ENCODE peak calls at places on chromosomes 12 and 14, in five cellular contexts. One of them, this sample, is unnamed.

GRCh38 chr14:55689971-55690871 is 110.2 kb downstream of the KTN1 start:
- DNase-seq in neuronal stem cell: no peak
- DNase-seq in IMR-90: no peak
- DNase-seq in H1: no peak
- DNase-seq in mesenchymal stem cell: no peak
- DNase-seq in this sample: no peak

GRCh38 chr14:35368993-35369392 is 35.6 kb downstream of the NFKBIA start:
- DNase-seq in neuronal stem cell: no peak
- DNase-seq in IMR-90: no peak
- DNase-seq in H1: no peak
- DNase-seq in mesenchymal stem cell: no peak
- DNase-seq in this sample: no peak

GRCh38 chr14:103393687-103394626 is 8.7 kb downstream of the MARK3 start:
- DNase-seq in neuronal stem cell: no peak
- DNase-seq in IMR-90: peak
- DNase-seq in H1: no peak
- DNase-seq in mesenchymal stem cell: peak
- DNase-seq in this sample: peak

GRCh38 chr12:124532331-124532750 is 35.1 kb downstream of the NCOR2 start:
- DNase-seq in neuronal stem cell: no peak
- DNase-seq in IMR-90: no peak
- DNase-seq in H1: no peak
- DNase-seq in mesenchymal stem cell: peak
- DNase-seq in this sample: no peak

GRCh38 chr12:76799362-76799761 is 35.4 kb downstream of the ZDHHC17 start:
- DNase-seq in neuronal stem cell: no peak
- DNase-seq in IMR-90: no peak
- DNase-seq in H1: no peak
- DNase-seq in mesenchymal stem cell: no peak
- DNase-seq in this sample: no peak

GRCh38 chr12:67474934-67475620 is 173.5 kb upstream of the DYRK2 start:
- DNase-seq in neuronal stem cell: no peak
- DNase-seq in IMR-90: no peak
- DNase-seq in H1: no peak
- DNase-seq in mesenchymal stem cell: no peak
- DNase-seq in this sample: no peak

GRCh38 chr12:79414252-79414651 is 276.5 kb downstream of the PAWR start:
- DNase-seq in neuronal stem cell: no peak
- DNase-seq in IMR-90: no peak
- DNase-seq in H1: no peak
- DNase-seq in mesenchymal stem cell: no peak
- DNase-seq in this sample: peak

GRCh38 chr12:100904270-100904669 is 109.7 kb downstream of the ANO4 start:
- DNase-seq in neuronal stem cell: no peak
- DNase-seq in IMR-90: peak
- DNase-seq in H1: no peak
- DNase-seq in mesenchymal stem cell: peak
- DNase-seq in this sample: peak

GRCh38 chr14:51869426-51870113 is 9.2 kb downstream of the GNG2 start:
- DNase-seq in neuronal stem cell: no peak
- DNase-seq in IMR-90: no peak
- DNase-seq in H1: no peak
- DNase-seq in mesenchymal stem cell: peak
- DNase-seq in this sample: no peak

GRCh38 chr12:632102-632696 is 31.0 kb downstream of the NINJ2 start:
- DNase-seq in neuronal stem cell: peak
- DNase-seq in IMR-90: peak
- DNase-seq in H1: no peak
- DNase-seq in mesenchymal stem cell: peak
- DNase-seq in this sample: peak

GRCh38 chr14:49052516-49052915 is 533.7 kb downstream of the RPS29 start:
- DNase-seq in neuronal stem cell: no peak
- DNase-seq in IMR-90: peak
- DNase-seq in H1: no peak
- DNase-seq in mesenchymal stem cell: peak
- DNase-seq in this sample: no peak

GRCh38 chr14:50762931-50763300 is 68.0 kb downstream of the NIN start:
- DNase-seq in neuronal stem cell: no peak
- DNase-seq in IMR-90: no peak
- DNase-seq in H1: no peak
- DNase-seq in mesenchymal stem cell: no peak
- DNase-seq in this sample: no peak
- H4K8ac ChIP-seq in neuronal stem cell: no peak
- H4K8ac ChIP-seq in IMR-90: no peak
- H4K8ac ChIP-seq in H1: no peak
- H4K8ac ChIP-seq in mesenchymal stem cell: no peak
- H4K8ac ChIP-seq in this sample: no peak

GRCh38 chr12:131035268-131035681 is 81.6 kb downstream of the ADGRD1 start:
- DNase-seq in neuronal stem cell: no peak
- DNase-seq in IMR-90: no peak
- DNase-seq in H1: no peak
- DNase-seq in mesenchymal stem cell: no peak
- DNase-seq in this sample: no peak

GRCh38 chr12:131033886-131034482 is 80.3 kb downstream of the ADGRD1 start:
- DNase-seq in neuronal stem cell: no peak
- DNase-seq in IMR-90: no peak
- DNase-seq in H1: no peak
- DNase-seq in mesenchymal stem cell: no peak
- DNase-seq in this sample: no peak

GRCh38 chr12:131034631-131035267 is 81.0 kb downstream of the ADGRD1 start:
- DNase-seq in neuronal stem cell: no peak
- DNase-seq in IMR-90: no peak
- DNase-seq in H1: no peak
- DNase-seq in mesenchymal stem cell: no peak
- DNase-seq in this sample: no peak

GRCh38 chr12:131030472-131031328 is 77.0 kb downstream of the ADGRD1 start:
- DNase-seq in neuronal stem cell: peak
- DNase-seq in IMR-90: no peak
- DNase-seq in H1: no peak
- DNase-seq in mesenchymal stem cell: no peak
- DNase-seq in this sample: no peak

DNA sequence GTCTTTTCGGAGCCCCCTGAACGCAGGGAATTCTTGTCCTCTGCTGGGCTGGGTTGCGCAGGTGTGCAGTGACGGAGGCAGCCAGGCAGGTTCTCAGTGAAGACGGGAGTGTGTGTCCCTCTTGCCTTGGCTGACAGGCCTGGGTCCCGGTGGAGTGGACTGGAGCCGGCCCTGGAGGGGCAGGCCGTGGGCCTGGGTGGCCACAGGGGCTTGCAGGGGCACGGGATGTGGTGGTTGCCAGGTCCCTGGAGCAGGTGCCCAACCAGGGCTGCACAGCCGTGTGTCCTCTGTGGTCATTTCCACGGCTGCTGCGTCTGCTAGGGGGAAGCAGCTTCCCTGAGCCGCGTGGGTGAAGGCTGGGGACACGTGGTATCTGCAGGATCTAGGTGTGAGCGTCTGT is 79.8 kb downstream of the ADGRD1 start:
- DNase-seq in neuronal stem cell: no peak
- DNase-seq in IMR-90: no peak
- DNase-seq in H1: no peak
- DNase-seq in mesenchymal stem cell: no peak
- DNase-seq in this sample: no peak
- H3K4me3 ChIP-seq in neuronal stem cell: no peak
- H3K4me3 ChIP-seq in IMR-90: no peak
- H3K4me3 ChIP-seq in H1: no peak
- H3K4me3 ChIP-seq in mesenchymal stem cell: no peak
- H3K4me3 ChIP-seq in this sample: no peak

GRCh38 chr14:69354383-69355154 is 43.5 kb downstream of the ERH start:
- DNase-seq in neuronal stem cell: no peak
- DNase-seq in IMR-90: peak
- DNase-seq in H1: no peak
- DNase-seq in mesenchymal stem cell: peak
- DNase-seq in this sample: no peak
- H4K91ac ChIP-seq in neuronal stem cell: no peak
- H4K91ac ChIP-seq in IMR-90: no peak
- H4K91ac ChIP-seq in H1: no peak
- H4K91ac ChIP-seq in mesenchymal stem cell: peak
- H4K91ac ChIP-seq in this sample: no peak

DNA sequence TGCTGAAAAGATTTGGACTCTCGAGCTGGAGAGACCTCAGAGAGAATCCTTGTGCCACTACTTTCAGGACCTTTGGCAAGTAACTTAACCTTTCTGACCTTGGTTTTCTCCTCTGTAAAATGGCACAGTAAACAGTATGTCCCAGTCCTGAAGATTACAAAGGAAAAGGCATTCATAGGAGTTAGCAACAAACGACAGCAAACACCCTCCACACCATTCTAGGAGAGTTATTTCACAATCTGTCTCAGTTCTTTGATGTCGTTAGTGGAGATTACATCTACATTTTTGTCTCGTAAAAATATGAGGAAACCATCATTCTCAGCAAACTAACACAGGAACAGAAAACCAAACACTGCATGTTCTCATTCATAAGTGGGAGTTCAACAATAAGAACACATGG is 205.7 kb downstream of the ITPR2 start:
- DNase-seq in neuronal stem cell: no peak
- DNase-seq in IMR-90: no peak
- DNase-seq in H1: no peak
- DNase-seq in mesenchymal stem cell: no peak
- DNase-seq in this sample: peak
- H4K8ac ChIP-seq in neuronal stem cell: no peak
- H4K8ac ChIP-seq in IMR-90: no peak
- H4K8ac ChIP-seq in H1: no peak
- H4K8ac ChIP-seq in mesenchymal stem cell: no peak
- H4K8ac ChIP-seq in this sample: no peak

GRCh38 chr12:2960432-2960956 is 1.3 kb downstream of the TEAD4 start:
- DNase-seq in neuronal stem cell: peak
- DNase-seq in IMR-90: peak
- DNase-seq in H1: peak
- DNase-seq in mesenchymal stem cell: peak
- DNase-seq in this sample: no peak
- H3K4me3 ChIP-seq in neuronal stem cell: peak
- H3K4me3 ChIP-seq in IMR-90: peak
- H3K4me3 ChIP-seq in H1: peak
- H3K4me3 ChIP-seq in mesenchymal stem cell: peak
- H3K4me3 ChIP-seq in this sample: peak

GRCh38 chr12:115885040-115885439 is 392.5 kb downstream of the MED13L start:
- DNase-seq in neuronal stem cell: no peak
- DNase-seq in IMR-90: no peak
- DNase-seq in H1: no peak
- DNase-seq in mesenchymal stem cell: no peak
- DNase-seq in this sample: peak
- H4K91ac ChIP-seq in neuronal stem cell: no peak
- H4K91ac ChIP-seq in IMR-90: no peak
- H4K91ac ChIP-seq in H1: no peak
- H4K91ac ChIP-seq in mesenchymal stem cell: no peak
- H4K91ac ChIP-seq in this sample: no peak

GRCh38 chr14:63273717-63274673 is 44.7 kb downstream of the GPHB5 start:
- DNase-seq in neuronal stem cell: no peak
- DNase-seq in IMR-90: no peak
- DNase-seq in H1: no peak
- DNase-seq in mesenchymal stem cell: no peak
- DNase-seq in this sample: peak

GRCh38 chr14:63275611-63276010 is 43.1 kb downstream of the GPHB5 start:
- DNase-seq in neuronal stem cell: no peak
- DNase-seq in IMR-90: no peak
- DNase-seq in H1: no peak
- DNase-seq in mesenchymal stem cell: no peak
- DNase-seq in this sample: no peak

GRCh38 chr14:63276492-63277342 is 42.0 kb downstream of the GPHB5 start:
- DNase-seq in neuronal stem cell: peak
- DNase-seq in IMR-90: peak
- DNase-seq in H1: no peak
- DNase-seq in mesenchymal stem cell: peak
- DNase-seq in this sample: peak

GRCh38 chr14:63276016-63276415 is 42.7 kb downstream of the GPHB5 start:
- DNase-seq in neuronal stem cell: no peak
- DNase-seq in IMR-90: no peak
- DNase-seq in H1: no peak
- DNase-seq in mesenchymal stem cell: no peak
- DNase-seq in this sample: no peak

GRCh38 chr14:63277784-63278183 is 41.0 kb downstream of the GPHB5 start:
- DNase-seq in neuronal stem cell: no peak
- DNase-seq in IMR-90: no peak
- DNase-seq in H1: no peak
- DNase-seq in mesenchymal stem cell: no peak
- DNase-seq in this sample: no peak
- H4K8ac ChIP-seq in neuronal stem cell: no peak
- H4K8ac ChIP-seq in IMR-90: no peak
- H4K8ac ChIP-seq in H1: no peak
- H4K8ac ChIP-seq in mesenchymal stem cell: no peak
- H4K8ac ChIP-seq in this sample: no peak

GRCh38 chr12:96907681-96908163 is 665 bp downstream of the NEDD1 start:
- DNase-seq in neuronal stem cell: peak
- DNase-seq in IMR-90: peak
- DNase-seq in H1: peak
- DNase-seq in mesenchymal stem cell: peak
- DNase-seq in this sample: no peak

GRCh38 chr12:96906498-96906848 is 584 bp upstream of the NEDD1 start:
- DNase-seq in neuronal stem cell: no peak
- DNase-seq in IMR-90: no peak
- DNase-seq in H1: no peak
- DNase-seq in mesenchymal stem cell: no peak
- DNase-seq in this sample: no peak

GRCh38 chr12:96908170-96908675 is 1.2 kb downstream of the NEDD1 start:
- DNase-seq in neuronal stem cell: peak
- DNase-seq in IMR-90: no peak
- DNase-seq in H1: no peak
- DNase-seq in mesenchymal stem cell: no peak
- DNase-seq in this sample: no peak

GRCh38 chr12:96902076-96902475 is 5.0 kb upstream of the NEDD1 start:
- DNase-seq in neuronal stem cell: no peak
- DNase-seq in IMR-90: no peak
- DNase-seq in H1: no peak
- DNase-seq in mesenchymal stem cell: no peak
- DNase-seq in this sample: no peak

DNA sequence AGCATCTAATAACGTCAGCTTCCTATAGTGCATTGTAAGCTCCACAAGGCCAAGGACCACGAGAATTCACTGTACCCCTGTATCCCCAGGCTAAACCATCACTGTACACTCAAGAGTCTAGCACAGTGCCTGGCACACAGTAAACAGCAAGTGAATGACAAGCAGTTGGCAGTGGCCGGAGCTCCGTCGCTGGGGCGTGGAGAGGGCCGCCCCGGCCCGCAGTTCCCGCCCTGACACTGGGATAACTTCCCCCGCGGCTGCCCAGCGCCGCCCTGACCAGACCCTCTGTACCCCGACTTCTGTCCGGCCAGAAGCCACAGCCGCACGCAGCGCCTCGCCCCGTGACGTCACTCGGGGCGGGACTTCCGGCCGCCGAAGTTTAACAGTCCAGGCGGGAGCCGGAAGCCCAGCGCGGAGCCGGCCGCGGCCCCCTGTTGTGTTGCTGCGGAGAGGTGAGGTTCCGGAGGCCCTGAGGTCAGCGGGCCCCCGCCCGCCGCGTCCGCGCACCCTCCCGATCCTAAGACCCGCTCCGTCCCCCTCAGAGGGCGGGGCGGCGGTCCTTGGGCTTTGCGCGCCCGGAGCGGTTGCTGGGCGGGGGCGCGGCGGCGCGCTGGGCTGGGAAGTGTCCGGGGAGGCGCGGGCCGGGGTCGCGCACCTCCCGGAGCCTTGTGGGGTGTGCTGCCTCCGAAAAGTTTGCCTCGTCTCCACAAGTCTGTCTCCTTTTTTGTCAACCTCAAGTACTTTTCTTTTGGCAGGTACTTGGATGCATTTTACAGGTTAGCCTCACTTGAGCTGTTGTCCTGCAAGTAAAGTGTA is at the start of gene NEDD1:
- DNase-seq in neuronal stem cell: peak
- DNase-seq in IMR-90: peak
- DNase-seq in H1: peak
- DNase-seq in mesenchymal stem cell: peak
- DNase-seq in this sample: peak
- H3K4me3 ChIP-seq in neuronal stem cell: peak
- H3K4me3 ChIP-seq in IMR-90: peak
- H3K4me3 ChIP-seq in H1: peak
- H3K4me3 ChIP-seq in mesenchymal stem cell: peak
- H3K4me3 ChIP-seq in this sample: peak

GRCh38 chr14:91385227-91385626 is 32.4 kb downstream of the CCDC88C start:
- DNase-seq in neuronal stem cell: no peak
- DNase-seq in IMR-90: no peak
- DNase-seq in H1: no peak
- DNase-seq in mesenchymal stem cell: no peak
- DNase-seq in this sample: no peak
- H4K91ac ChIP-seq in neuronal stem cell: no peak
- H4K91ac ChIP-seq in IMR-90: no peak
- H4K91ac ChIP-seq in H1: no peak
- H4K91ac ChIP-seq in mesenchymal stem cell: no peak
- H4K91ac ChIP-seq in this sample: no peak

This sample was measured in trophoblast cell.